ENCODE peak calls at places on chromosomes 16 and 17, in seven cellular contexts. V, B, L, W, S, H and J are unnamed samples. For H3K27me3, the result is how much of the 10 kb centered on the place peaks cover.

GRCh38 chr16:53089434-53090270 is 34.9 kb downstream of the CHD9 start:
- DNase-seq in B (no peak), L (no peak), H (no peak), S (no peak), W (no peak), V (no peak), J (no peak)

GRCh38 chr17:16027708-16028584 is 28.3 kb downstream of the TTC19 start:
- DNase-seq in H (peak), S (no peak), W (no peak), L (no peak), B (no peak), V (no peak), J (no peak)

GRCh38 chr17:38947189-38947588 is 20.0 kb downstream of the FBXO47 start:
- DNase-seq in L (no peak), W (no peak), S (no peak), B (no peak), V (no peak), H (no peak), J (no peak)

GRCh38 chr16:88672776-88673175 is 9.9 kb upstream of the MVD start:
- DNase-seq in H (peak), B (peak), L (no peak), S (no peak), W (no peak), V (no peak), J (peak)

GRCh38 chr16:24673155-24673554 is 56.3 kb upstream of the TNRC6A start:
- DNase-seq in W (no peak), S (no peak), V (no peak), H (no peak), L (no peak), B (no peak), J (no peak)

GRCh38 chr16:88013091-88013609 is 61.9 kb downstream of the BANP start:
- DNase-seq in W (peak), S (no peak), B (no peak), V (no peak), H (peak), L (no peak), J (no peak)

GRCh38 chr17:18235743-18236256 is 10.4 kb downstream of the LLGL1 start:
- DNase-seq in S (no peak), L (no peak), H (peak), W (peak), V (no peak), B (no peak), J (no peak)

GRCh38 chr16:69106491-69107291 is 1.2 kb downstream of the HAS3 start:
- DNase-seq in B (no peak), H (peak), V (no peak), S (no peak), L (no peak), W (peak), J (no peak)

GRCh38 chr16:149024-149675 is 3.3 kb upstream of the HBZ start:
- DNase-seq in V (no peak), L (no peak), W (no peak), B (no peak), H (peak), S (no peak), J (peak)

GRCh38 chr16:57260294-57260929 is 15.4 kb downstream of the ARL2BP start:
- DNase-seq in V (no peak), S (no peak), B (no peak), L (peak), W (peak), H (peak), J (no peak)

GRCh38 chr16:72198641-72199250 is 26.8 kb upstream of the PMFBP1 start:
- DNase-seq in W (no peak), B (no peak), L (no peak), H (no peak), V (no peak), S (no peak), J (peak)

GRCh38 chr16:27235938-27236245 is 32.6 kb downstream of the KDM8 start:
- DNase-seq in V (no peak), H (no peak), B (no peak), S (no peak), W (peak), L (no peak), J (no peak)

GRCh38 chr17:63918305-63918704 is 334 bp downstream of the GH1 start:
- DNase-seq in W (no peak), S (no peak), H (peak), L (no peak), B (no peak), V (no peak), J (no peak)

GRCh38 chr16:57115504-57116182 is 23.3 kb downstream of the CPNE2 start:
- DNase-seq in V (no peak), S (peak), L (peak), H (peak), B (no peak), W (peak), J (no peak)

GRCh38 chr16:84115919-84116719 is 623 bp downstream of the MBTPS1 start:
- DNase-seq in B (no peak), H (no peak), L (no peak), V (no peak), S (no peak), W (no peak), J (no peak)

GRCh38 chr17:82272495-82273326 is 789 bp downstream of the CSNK1D start:
- DNase-seq in B (peak), L (peak), V (no peak), H (peak), W (peak), S (peak), J (peak)

GRCh38 chr17:66611397-66611796 is 223.5 kb upstream of the CACNG5 start:
- DNase-seq in B (no peak), W (no peak), S (no peak), V (no peak), H (no peak), L (no peak), J (no peak)

GRCh38 chr16:2987286-2987685 is 7.0 kb upstream of the PKMYT1 start:
- DNase-seq in S (no peak), L (no peak), W (no peak), H (no peak), B (no peak), V (no peak), J (no peak)

GRCh38 chr17:72115789-72116520 is 4.9 kb upstream of the SOX9 start:
- DNase-seq in B (no peak), S (no peak), W (no peak), V (no peak), H (no peak), L (no peak), J (no peak)

GRCh38 chr17:34307110-34307509 is 12.1 kb upstream of the CCL8 start:
- DNase-seq in S (peak), L (no peak), B (no peak), W (no peak), V (peak), H (no peak), J (no peak)

GRCh38 chr17:28723159-28723835 is 2.7 kb downstream of the TLCD1 start:
- DNase-seq in L (no peak), B (no peak), H (peak), S (no peak), V (no peak), W (no peak), J (no peak)

GRCh38 chr17:79202476-79202875 is 127.9 kb downstream of the ENGASE start:
- DNase-seq in H (no peak), L (no peak), B (no peak), S (no peak), W (no peak), V (no peak), J (peak)

GRCh38 chr17:43393944-43394482 is 4.8 kb upstream of the ARL4D start:
- DNase-seq in B (peak), L (peak), H (peak), V (peak), S (peak), W (peak), J (peak)

GRCh38 chr17:50173335-50173941 is 7.6 kb downstream of the SGCA start:
- DNase-seq in V (no peak), L (peak), W (peak), B (no peak), S (no peak), H (peak), J (no peak)

GRCh38 chr17:72606656-72607055 is 485.8 kb downstream of the SLC39A11 start:
- DNase-seq in W (no peak), S (no peak), B (no peak), V (no peak), H (no peak), L (no peak), J (no peak)

GRCh38 chr16:76656951-76657498 is 379.8 kb downstream of the CNTNAP4 start:
- DNase-seq in L (no peak), S (no peak), B (no peak), H (no peak), V (no peak), W (no peak), J (peak)

GRCh38 chr16:57301126-57301817 is 16.8 kb upstream of the PLLP start:
- DNase-seq in B (no peak), H (peak), S (no peak), L (no peak), W (no peak), V (no peak), J (no peak)

GRCh38 chr16:81494888-81495287 is 50.3 kb downstream of the CMIP start:
- DNase-seq in B (no peak), L (no peak), S (no peak), W (no peak), H (peak), V (no peak), J (no peak)

GRCh38 chr17:63406689-63407330 is 39.3 kb downstream of the CYB561 start:
- DNase-seq in B (peak), W (no peak), L (no peak), V (peak), S (no peak), H (peak), J (peak)

GRCh38 chr16:81718637-81719036 is 60.5 kb upstream of the PLCG2 start:
- DNase-seq in L (no peak), B (no peak), S (peak), W (no peak), H (no peak), V (no peak), J (no peak)

GRCh38 chr17:12445331-12445730 is 220.4 kb upstream of the MYOCD start:
- DNase-seq in W (no peak), V (no peak), S (no peak), H (no peak), B (no peak), L (no peak), J (no peak)

GRCh38 chr17:70869402-70870085 is 700.2 kb downstream of the KCNJ2 start:
- DNase-seq in L (no peak), B (no peak), W (no peak), H (no peak), V (no peak), S (no peak), J (peak)

GRCh38 chr17:63772801-63773271 is 561 bp downstream of the CCDC47 start:
- DNase-seq in B (no peak), V (no peak), L (no peak), S (no peak), W (no peak), H (peak), J (no peak)

GRCh38 chr17:17564896-17565295 is 26.6 kb downstream of the PEMT start:
- DNase-seq in W (no peak), B (no peak), L (no peak), V (no peak), H (no peak), S (no peak), J (no peak)

GRCh38 chr17:80942360-80943345 is 49.0 kb upstream of the CHMP6 start:
- DNase-seq in H (peak), W (peak), S (peak), B (no peak), L (peak), V (peak), J (peak)

GRCh38 chr17:50689956-50690886 is 17.5 kb downstream of the ANKRD40 start:
- DNase-seq in S (no peak), W (peak), L (no peak), V (no peak), B (no peak), H (no peak), J (peak)

GRCh38 chr17:37671813-37672544 is 28.7 kb upstream of the DDX52 start:
- DNase-seq in H (peak), S (no peak), B (no peak), V (no peak), W (no peak), L (no peak), J (no peak)

DNA sequence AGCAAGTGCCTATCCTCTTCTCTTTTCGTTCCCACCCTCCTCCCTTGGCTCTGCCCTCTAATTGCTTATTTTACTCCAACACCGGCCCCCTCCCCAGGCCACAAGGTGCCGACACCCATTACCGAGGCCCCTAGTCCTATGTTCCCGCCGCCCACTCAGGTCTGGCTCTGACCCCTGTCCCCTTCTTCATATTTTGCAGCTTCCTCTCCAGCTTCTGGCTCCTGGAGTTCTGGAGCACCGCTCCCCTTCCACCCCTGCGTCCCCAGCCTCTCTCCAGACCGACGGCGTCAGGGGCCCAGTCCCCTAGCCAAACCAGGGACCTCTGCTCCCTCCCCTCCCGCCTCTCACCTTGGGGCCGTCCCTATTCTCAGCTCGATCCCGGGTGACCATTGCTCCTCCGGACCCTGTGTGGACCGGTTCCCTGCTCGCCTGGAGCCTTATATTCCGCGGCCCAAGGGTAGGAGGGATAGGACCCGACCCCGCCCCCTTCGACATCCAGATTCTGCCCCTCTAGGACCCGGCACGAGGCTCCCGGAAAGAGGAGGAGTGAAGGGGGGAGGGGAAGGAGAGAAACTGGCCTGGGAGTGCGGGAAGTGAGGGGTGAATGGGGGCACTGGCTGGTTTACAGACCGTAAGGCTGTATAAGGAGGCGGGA is at the start of gene HES7:
- DNase-seq in S (no peak), W (no peak), V (no peak), H (peak), B (peak), L (no peak), J (peak)
- H3K4me3 ChIP-seq in S (peak), W (peak), V (peak), H (peak), B (peak), L (peak), J (peak)

GRCh38 chr17:6145946-6146345 is 75.8 kb downstream of the WSCD1 start:
- DNase-seq in V (no peak), H (no peak), S (no peak), B (no peak), W (no peak), L (no peak), J (no peak)
- H3K27me3 ChIP-seq in V (under half), H (under half), S (under half), B (under half), W (under half), L (under half), J (under half)

DNA sequence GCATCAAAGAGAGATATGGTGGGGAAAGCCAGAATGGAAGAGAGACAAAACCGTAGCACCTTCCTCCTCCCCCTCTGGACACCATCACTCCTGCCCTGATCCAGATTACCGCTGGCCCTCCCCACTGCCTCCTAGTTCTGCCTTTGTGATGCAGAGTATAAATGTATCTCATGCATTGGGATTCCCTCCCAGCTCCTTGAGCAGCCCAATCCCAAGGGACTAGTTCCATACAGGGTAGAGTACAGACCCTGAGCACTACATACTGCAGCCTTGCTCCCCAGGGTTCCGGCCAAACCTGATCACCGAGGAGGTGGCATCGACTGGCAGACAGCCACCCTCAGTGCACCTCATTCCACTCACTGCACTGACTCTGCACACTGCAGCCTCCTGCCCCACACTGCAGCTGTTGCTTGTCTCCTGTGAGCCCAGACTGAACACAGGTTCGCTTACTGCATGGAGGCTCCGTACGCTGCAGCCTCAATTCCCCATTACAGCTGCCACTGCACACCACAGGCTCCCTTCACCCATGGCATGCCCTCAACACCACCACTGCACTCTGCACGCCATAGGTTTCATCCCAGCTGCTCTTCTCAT is 1.8 kb upstream of the THRA start:
- DNase-seq in L (peak), W (no peak), S (no peak), H (no peak), B (no peak), V (no peak), J (no peak)
- H3K4me3 ChIP-seq in L (no peak), W (no peak), S (no peak), H (no peak), B (no peak), V (no peak), J (no peak)

DNA sequence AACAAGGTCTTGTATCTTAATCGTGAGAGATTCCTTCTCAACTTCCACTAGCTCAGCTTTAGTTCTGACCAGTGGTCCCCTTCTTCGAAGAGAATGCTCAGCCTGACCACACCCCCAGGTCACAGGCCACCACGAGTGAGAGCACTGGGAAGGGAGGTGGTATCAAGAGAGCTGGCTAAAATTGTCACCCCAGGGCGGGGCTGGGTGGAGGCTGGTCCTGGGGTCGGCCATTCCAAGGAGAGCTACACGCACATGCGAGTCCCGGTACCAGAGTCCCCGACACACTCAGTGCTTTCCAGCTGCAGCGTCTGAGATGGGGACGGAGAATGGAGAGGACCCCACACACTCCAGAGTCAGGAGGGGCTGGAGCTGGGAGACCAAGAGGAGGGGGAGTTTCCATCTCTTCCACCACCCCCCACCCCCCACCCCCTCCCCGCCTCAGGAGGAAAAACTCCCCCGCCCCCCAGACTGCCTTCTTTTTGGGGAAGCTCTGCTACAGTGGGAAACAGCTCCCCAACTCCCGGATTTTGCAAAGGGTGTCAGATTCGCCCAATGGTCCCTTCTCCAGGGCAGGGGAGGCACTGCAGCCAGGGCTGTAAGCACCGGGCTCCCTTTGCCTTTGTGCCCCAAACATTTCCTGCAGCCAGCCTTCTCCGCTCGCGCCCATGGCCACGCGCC is 1.6 kb downstream of the C1QL1 start:
- DNase-seq in V (no peak), W (no peak), H (peak), B (no peak), S (no peak), L (no peak), J (no peak)
- H3K27me3 ChIP-seq in V (under half), W (half or more), H (under half), B (under half), S (half or more), L (under half), J (under half)

GRCh38 chr16:1706386-1707192 is 594 bp downstream of the MAPK8IP3 start:
- DNase-seq in W (no peak), B (no peak), S (no peak), L (no peak), H (peak), V (no peak), J (peak)

GRCh38 chr16:1708768-1709180 is 2.8 kb downstream of the MAPK8IP3 start:
- DNase-seq in H (peak), W (no peak), B (peak), L (no peak), S (peak), V (peak), J (peak)

GRCh38 chr16:1707193-1707790 is 1.3 kb downstream of the MAPK8IP3 start:
- DNase-seq in B (no peak), W (no peak), H (peak), V (no peak), S (no peak), L (no peak), J (no peak)

GRCh38 chr16:1709356-1709755 is 3.4 kb downstream of the MAPK8IP3 start:
- DNase-seq in V (no peak), L (no peak), W (no peak), H (no peak), S (no peak), B (no peak), J (no peak)

DNA sequence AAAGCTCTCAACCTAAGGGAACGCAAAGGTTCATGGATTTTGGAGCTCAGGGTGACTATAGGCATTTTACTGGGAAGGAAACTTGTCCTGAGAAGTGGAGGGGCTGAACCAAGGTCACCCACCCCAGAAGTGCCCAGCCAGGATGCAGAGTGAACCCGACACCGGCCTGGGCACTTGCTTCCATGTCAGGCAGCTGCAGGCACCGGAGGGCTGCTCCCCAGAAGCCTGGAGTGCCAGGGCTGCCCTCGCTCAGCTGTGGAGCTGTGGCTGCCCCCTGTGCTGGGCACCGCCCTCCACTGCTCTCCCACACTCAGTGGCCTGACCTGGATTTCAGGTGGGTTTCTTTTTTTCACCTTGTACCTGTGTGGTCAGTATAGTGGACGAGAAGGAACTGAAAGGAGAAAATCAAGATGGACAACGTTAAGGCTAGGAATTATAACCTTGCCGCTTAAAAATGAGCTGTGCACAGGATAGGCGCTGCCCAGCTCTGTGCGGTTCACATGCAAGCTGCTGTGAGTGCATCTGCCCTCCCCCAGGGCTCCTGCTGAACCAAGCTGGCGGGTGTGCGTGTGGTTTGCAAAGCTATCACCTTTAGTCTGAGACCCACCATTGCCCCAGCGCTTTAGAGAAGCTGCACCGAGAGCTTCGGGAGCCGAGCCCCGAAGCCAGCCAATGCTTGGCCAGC is 2.2 kb downstream of the MAPK8IP3 start:
- DNase-seq in L (no peak), H (peak), B (peak), V (no peak), S (no peak), W (no peak), J (no peak)
- H3K4me3 ChIP-seq in L (peak), H (peak), B (peak), V (no peak), S (peak), W (peak), J (peak)

GRCh38 chr16:13672196-13672595 is 247.8 kb upstream of the ERCC4 start:
- DNase-seq in L (no peak), W (no peak), S (no peak), H (no peak), B (no peak), V (no peak), J (no peak)
- H3K27me3 ChIP-seq in L (under half), W (under half), S (under half), H (under half), B (under half), V (under half), J (under half)